ENCODE peak calls at places on chromosome 7, in six cellular contexts. D, Z, Q, T, S and L are unnamed samples.

GRCh38 chr7:92955081-92955480 is 118.7 kb upstream of the CDK6 start:
- DNase-seq in D (no peak), Q (no peak), S (peak), T (no peak), Z (no peak), L (no peak)

GRCh38 chr7:107742678-107743566 is 1.0 kb upstream of the CBLL1 start:
- DNase-seq in D (peak), Z (peak), S (no peak), Q (no peak), T (no peak), L (peak)

GRCh38 chr7:77288676-77289320 is 89.2 kb upstream of the FGL2 start:
- DNase-seq in Z (no peak), S (no peak), Q (no peak), T (no peak), D (peak), L (no peak)

GRCh38 chr7:77476871-77477270 is 60.2 kb upstream of the PTPN12 start:
- DNase-seq in Q (no peak), S (no peak), T (no peak), Z (no peak), D (no peak), L (no peak)

GRCh38 chr7:2947381-2947780 is 96.3 kb downstream of the CARD11 start:
- DNase-seq in Z (no peak), Q (no peak), D (no peak), S (no peak), T (no peak), L (no peak)

GRCh38 chr7:19772858-19773337 is 519 bp downstream of the TMEM196 start:
- DNase-seq in Z (peak), Q (peak), T (no peak), S (no peak), D (no peak), L (no peak)

GRCh38 chr7:66321283-66321682 is 116.1 kb downstream of the TPST1 start:
- DNase-seq in T (no peak), D (no peak), S (no peak), Q (peak), Z (no peak), L (no peak)

GRCh38 chr7:100611983-100612729 is at the start of gene MOSPD3:
- DNase-seq in Z (peak), Q (peak), D (peak), T (peak), S (peak), L (peak)

GRCh38 chr7:153247926-153248325 is 488.4 kb downstream of the ACTR3B start:
- DNase-seq in S (no peak), T (no peak), Q (no peak), D (no peak), Z (no peak), L (no peak)

GRCh38 chr7:131174391-131174790 is 153.3 kb upstream of the MKLN1 start:
- DNase-seq in Z (no peak), D (no peak), Q (no peak), S (no peak), T (no peak), L (no peak)

GRCh38 chr7:106504620-106505019 is 156.3 kb downstream of the CCDC71L start:
- DNase-seq in T (no peak), D (no peak), Q (no peak), Z (no peak), S (peak), L (no peak)

GRCh38 chr7:223118-223800 is 30.9 kb downstream of the FAM20C start:
- DNase-seq in Z (no peak), T (no peak), Q (no peak), S (no peak), D (no peak), L (no peak)

GRCh38 chr7:2118630-2119190 is 114.0 kb downstream of the MAD1L1 start:
- DNase-seq in S (no peak), Z (no peak), T (no peak), Q (no peak), D (no peak), L (no peak)

GRCh38 chr7:157380416-157380815 is 43.6 kb downstream of the DNAJB6 start:
- DNase-seq in S (no peak), Q (no peak), Z (no peak), D (no peak), T (no peak), L (no peak)

GRCh38 chr7:48875300-48875916 is 48.9 kb upstream of the CDC14C start:
- DNase-seq in D (no peak), T (peak), S (no peak), Q (peak), Z (peak), L (no peak)

GRCh38 chr7:154390961-154391360 is 338.8 kb downstream of the DPP6 start:
- DNase-seq in D (no peak), S (no peak), Z (no peak), T (no peak), Q (no peak), L (no peak)

GRCh38 chr7:4307645-4308590 is 374.2 kb upstream of the FOXK1 start:
- DNase-seq in Q (no peak), S (no peak), T (no peak), Z (no peak), D (no peak), L (no peak)

GRCh38 chr7:136336932-136337331 is 359.8 kb upstream of the MTPN start:
- DNase-seq in S (no peak), T (no peak), D (no peak), Q (no peak), Z (no peak), L (no peak)